ENCODE peak calls at places on chromosomes 2 and 18, in seven cellular contexts. K is fibroblast of lung, U is lower lobe of right lung, I is IMR-90, A is stomach, F is PC-3, G is A549. C is an unnamed sample. For H3K4me1, the result is how much of the 10 kb centered on the place peaks cover.

GRCh38 chr2:239226677-239227076 is 174.1 kb downstream of the HDAC4 start:
- DNase-seq in K (no peak), U (no peak), I (no peak), A (peak), F (no peak), G (no peak), C (no peak)

GRCh38 chr2:119744335-119744939 is 15.3 kb upstream of the PTPN4 start:
- DNase-seq in K (no peak), U (peak), I (peak), A (peak), F (peak), G (peak), C (no peak)

GRCh38 chr2:31967790-31968189 is 43.0 kb downstream of the MEMO1 start:
- DNase-seq in K (peak), U (no peak), I (peak), A (no peak), F (no peak), G (no peak), C (no peak)

GRCh38 chr2:120596990-120597594 is 138.6 kb upstream of the GLI2 start:
- DNase-seq in K (peak), U (peak), I (peak), A (no peak), F (no peak), G (no peak), C (peak)

GRCh38 chr2:216956820-216957493 is 97.1 kb upstream of the TNP1 start:
- DNase-seq in K (no peak), U (no peak), I (peak), A (no peak), F (no peak), G (no peak), C (no peak)

GRCh38 chr2:181988154-181988924 is 2.7 kb downstream of the PPP1R1C start:
- DNase-seq in K (no peak), U (no peak), I (no peak), A (no peak), F (peak), G (no peak), C (no peak)

GRCh38 chr18:37435996-37436395 is 129.6 kb downstream of the CELF4 start:
- DNase-seq in K (no peak), U (no peak), I (no peak), A (no peak), F (no peak), G (no peak), C (no peak)

GRCh38 chr2:230796280-230796862 is 68.4 kb upstream of the ITM2C start:
- DNase-seq in K (peak), U (no peak), I (peak), A (no peak), F (peak), G (no peak), C (no peak)

GRCh38 chr2:24579053-24579803 is 88.2 kb downstream of the NCOA1 start:
- DNase-seq in K (no peak), U (no peak), I (no peak), A (no peak), F (no peak), G (no peak), C (no peak)

DNA sequence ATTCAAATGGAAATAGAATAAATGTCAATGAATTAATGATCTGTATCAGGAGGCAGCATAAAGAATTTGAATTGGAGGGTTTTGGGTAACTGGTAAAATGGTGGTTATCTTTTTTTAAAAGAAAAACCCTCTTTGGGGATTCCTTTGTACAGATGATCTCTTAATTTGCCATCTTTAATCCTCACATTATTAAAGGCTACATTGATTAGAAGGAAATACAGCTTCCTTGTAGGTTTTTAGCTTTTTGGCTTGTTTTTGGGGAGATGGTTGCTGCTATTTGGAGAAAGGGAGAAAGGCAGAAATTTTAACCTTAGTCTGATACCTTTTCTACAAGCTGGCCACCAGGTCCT is 600 bp upstream of the MAPRE2 start:
- DNase-seq in K (no peak), U (no peak), I (no peak), A (no peak), F (no peak), G (no peak), C (no peak)
- H3K4me1 ChIP-seq in K (under half), U (under half), I (under half), A (under half), F (under half), G (under half), C (under half)

DNA sequence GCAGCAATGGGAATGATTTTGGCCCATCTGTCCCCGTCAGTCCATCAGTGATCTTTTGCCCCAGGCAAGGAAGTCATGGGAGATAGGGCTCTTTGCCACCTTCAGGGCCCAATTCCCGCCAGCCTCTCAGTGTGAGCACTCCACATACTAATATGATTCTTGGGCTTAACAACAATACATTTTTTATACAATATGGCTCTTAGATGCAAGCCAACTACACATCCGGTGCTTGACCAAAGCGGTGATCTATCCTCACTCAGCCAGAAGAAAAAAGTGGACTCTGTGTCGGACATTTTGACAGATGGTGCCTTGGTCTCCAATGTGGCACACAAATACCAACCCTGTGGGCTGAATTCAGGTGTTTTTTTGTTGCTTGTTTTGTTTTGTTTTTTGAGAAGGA is 95.5 kb upstream of the EPC2 start:
- DNase-seq in K (no peak), U (no peak), I (no peak), A (no peak), F (no peak), G (no peak), C (no peak)
- H3K27ac ChIP-seq in K (no peak), U (no peak), I (no peak), A (no peak), F (no peak), G (no peak), C (no peak)

DNA sequence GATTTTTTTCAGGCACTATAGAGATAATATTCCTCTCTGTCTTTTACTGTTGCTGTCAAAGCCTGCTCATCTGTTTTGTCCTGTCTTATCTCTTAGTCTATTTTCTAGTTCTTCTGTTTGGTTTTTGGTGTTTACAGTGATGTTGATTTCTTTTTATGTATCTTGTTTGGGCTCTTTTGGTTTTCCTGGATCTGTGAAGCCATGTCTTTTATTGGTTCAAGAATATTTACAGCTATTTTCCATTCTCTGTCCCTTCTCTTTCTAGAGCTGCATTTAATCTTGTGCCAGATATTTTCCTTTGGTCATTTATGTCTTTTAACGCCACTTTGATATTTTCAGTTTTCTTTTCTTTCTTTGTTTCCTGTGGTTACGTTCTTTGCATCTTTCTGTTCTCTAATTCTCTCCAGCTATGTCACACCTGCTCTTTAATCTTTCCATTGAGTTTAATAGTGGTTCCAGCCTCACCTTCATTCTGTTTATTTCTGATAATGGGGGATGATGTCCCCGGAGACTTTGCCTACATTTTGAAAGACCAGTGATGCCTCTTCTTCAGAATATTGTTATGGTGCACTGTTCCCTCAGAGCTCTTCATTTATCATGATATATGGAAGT is 32.0 kb downstream of the SMCHD1 start:
- DNase-seq in K (no peak), U (no peak), I (no peak), A (no peak), F (no peak), G (no peak), C (no peak)
- H3K4me3 ChIP-seq in K (no peak), U (no peak), I (no peak), A (no peak), F (no peak), G (no peak), C (no peak)

DNA sequence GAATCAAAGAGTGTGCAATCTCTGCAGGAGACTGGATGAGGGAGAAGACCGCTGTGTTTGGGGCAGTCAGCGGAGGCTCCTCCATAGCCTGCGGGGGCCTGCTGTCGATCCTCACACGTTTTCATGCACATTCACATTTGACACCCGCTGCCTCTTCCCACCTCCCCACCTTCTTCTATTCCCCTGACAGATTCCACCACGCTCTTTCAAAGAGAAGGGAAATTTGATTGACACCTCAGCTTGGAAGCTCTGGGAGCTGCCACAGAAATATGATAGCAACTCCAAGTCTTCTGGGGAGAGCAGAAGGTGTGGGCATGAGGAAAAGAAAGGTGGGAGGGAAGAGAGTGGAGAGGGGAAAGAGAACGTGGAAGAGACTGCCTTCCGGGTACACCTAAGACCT is 87.5 kb downstream of the BOD1L2 start:
- DNase-seq in K (no peak), U (no peak), I (no peak), A (no peak), F (no peak), G (no peak), C (no peak)
- H3K4me1 ChIP-seq in K (under half), U (under half), I (under half), A (under half), F (under half), G (under half), C (under half)

GRCh38 chr2:232568161-232568560 is 17.7 kb downstream of the EIF4E2 start:
- DNase-seq in K (peak), U (no peak), I (peak), A (no peak), F (peak), G (peak), C (no peak)

GRCh38 chr2:232563580-232563979 is 13.1 kb downstream of the EIF4E2 start:
- DNase-seq in K (no peak), U (no peak), I (peak), A (no peak), F (peak), G (no peak), C (no peak)

DNA sequence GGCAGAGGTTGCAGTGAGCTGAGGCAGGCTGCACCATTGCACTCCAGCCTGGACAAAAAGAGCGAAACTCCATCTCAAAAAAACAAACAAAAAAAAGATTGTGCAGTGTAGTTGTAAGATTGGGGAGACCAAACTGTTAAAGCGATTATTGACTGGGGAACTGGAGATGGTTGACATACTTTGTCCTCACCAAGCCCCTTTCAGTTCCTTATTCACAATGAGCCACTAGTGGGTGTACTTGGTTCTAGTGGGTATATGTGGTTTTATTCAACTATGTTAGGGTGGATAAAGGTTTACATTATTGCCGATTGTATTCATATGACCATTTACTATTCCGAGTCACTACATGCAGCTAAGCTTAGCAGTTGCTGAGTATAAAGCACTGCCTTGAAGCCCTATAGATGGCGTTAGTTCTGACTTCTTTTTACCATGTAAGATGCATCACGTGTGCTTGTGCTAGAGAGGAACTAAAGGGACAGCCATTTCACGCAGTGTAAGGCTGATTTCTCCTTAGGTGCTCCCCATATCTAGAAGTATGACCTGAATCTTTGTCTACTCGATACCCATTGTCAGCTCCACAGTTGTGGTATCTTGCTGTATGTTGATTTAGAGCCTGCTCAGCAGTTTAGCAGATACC is 12.1 kb downstream of the EIF4E2 start:
- DNase-seq in K (no peak), U (no peak), I (no peak), A (no peak), F (no peak), G (no peak), C (no peak)
- H3K27ac ChIP-seq in K (no peak), U (no peak), I (no peak), A (no peak), F (no peak), G (no peak), C (no peak)